ENCODE peak calls at places on chromosomes 3 and 15, in seven cellular contexts. G is activated T-cell treated with anti-CD3 and anti-CD28 coated beads, Interleukin-2, amount 50 U/mL, for 72 hours; H is stimulated activated effector memory CD8-positive, alpha-beta T cell treated with anti-CD3 and anti-CD28 coated beads, Interleukin-12 subunit alpha, Interleukin-12 subunit beta, amount 100 ng/mL, for 72 hours; A is pancreas; N is CD4-positive, alpha-beta T cell; J is left cardiac atrium; M is natural killer cell. W is an unnamed sample.

GRCh38 chr3:128394033-128394432 is 72.7 kb downstream of the DNAJB8 start:
- ATAC-seq in G (no peak), H (no peak), A (no peak), N (no peak), J (peak; percentile 28), M (no peak), W (no peak)

GRCh38 chr3:46811615-46812236 is 51.5 kb downstream of the MYL3 start:
- ATAC-seq in G (peak; percentile 8), H (peak; percentile 19), A (peak; percentile 86), N (no peak), J (peak; percentile 44), M (peak; percentile 19), W (no peak)

GRCh38 chr3:172904817-172905479 is 154.4 kb downstream of the ECT2 start:
- ATAC-seq in G (no peak), H (no peak), A (no peak), N (no peak), J (no peak), M (no peak), W (no peak)

GRCh38 chr15:98505611-98506031 is 142.7 kb upstream of the IGF1R start:
- ATAC-seq in G (no peak), H (peak; percentile 46), A (no peak), N (no peak), J (peak; percentile 29), M (no peak), W (no peak)

GRCh38 chr15:52682776-52683175 is 3.6 kb upstream of the ATOSA start:
- ATAC-seq in G (no peak), H (no peak), A (no peak), N (peak; percentile 32), J (no peak), M (no peak), W (no peak)

GRCh38 chr3:187610926-187611545 is 59.2 kb downstream of the SST start:
- ATAC-seq in G (no peak), H (no peak), A (peak; percentile 34), N (no peak), J (peak; percentile 16), M (no peak), W (no peak)

GRCh38 chr3:193863657-193864323 is 270.8 kb downstream of the OPA1 start:
- ATAC-seq in G (no peak), H (no peak), A (peak; percentile 34), N (no peak), J (peak; percentile 82), M (no peak), W (peak; percentile 40)

GRCh38 chr3:98777801-98778220 is 14.7 kb downstream of the ST3GAL6 start:
- ATAC-seq in G (no peak), H (no peak), A (peak; percentile 48), N (no peak), J (peak; percentile 18), M (no peak), W (peak; percentile 65)

GRCh38 chr15:25391971-25392733 is 46.7 kb downstream of the UBE3A start:
- ATAC-seq in G (peak; percentile 64), H (peak; percentile 86), A (peak; percentile 25), N (no peak), J (peak; percentile 79), M (no peak), W (peak; percentile 70)

GRCh38 chr15:54803139-54803808 is 393.5 kb downstream of the RSL24D1 start:
- ATAC-seq in G (no peak), H (peak; percentile 66), A (peak; percentile 40), N (no peak), J (peak; percentile 27), M (no peak), W (no peak)

GRCh38 chr15:67009576-67010569 is 55.5 kb upstream of the SMAD3 start:
- ATAC-seq in G (peak; percentile 77), H (peak; percentile 73), A (peak; percentile 75), N (no peak), J (no peak), M (no peak), W (no peak)

GRCh38 chr3:65508743-65509422 is 529.8 kb downstream of the MAGI1 start:
- ATAC-seq in G (no peak), H (no peak), A (no peak), N (no peak), J (peak; percentile 81), M (no peak), W (no peak)

GRCh38 chr15:25385986-25386385 is 52.8 kb downstream of the UBE3A start:
- ATAC-seq in G (no peak), H (no peak), A (no peak), N (no peak), J (no peak), M (no peak), W (no peak)